ENCODE peak calls at places on chromosomes 1 and 21, in six cellular contexts. T is NCI-H1417; D is cardiac fibroblast; I is T-cell; F is skeletal muscle cell; N is stimulated activated naive CD4-positive, alpha-beta T cell. U is an unnamed sample.

GRCh38 chr1:227378183-227378582 is 59.9 kb upstream of the CDC42BPA start:
- DNase-seq in I (no peak), F (no peak), N (no peak), D (no peak), T (no peak), U (no peak)

GRCh38 chr1:209708297-209708696 is 3.7 kb downstream of the HSD11B1 start:
- DNase-seq in T (no peak), F (no peak), D (no peak), N (no peak), I (no peak), U (no peak)

GRCh38 chr1:226558293-226558692 is 9.7 kb downstream of the STUM start:
- DNase-seq in D (no peak), F (no peak), I (no peak), N (no peak), T (no peak), U (no peak)

GRCh38 chr1:14499312-14500040 is 99.0 kb upstream of the KAZN start:
- DNase-seq in I (no peak), T (no peak), F (no peak), N (no peak), D (no peak), U (no peak)

GRCh38 chr1:210328746-210329488 is at the start of gene HHAT:
- DNase-seq in I (peak; percentile 34), D (peak; percentile 79), N (peak; percentile 19), F (peak; percentile 25), T (peak; percentile 89), U (peak; percentile 52)

GRCh38 chr1:54581621-54582035 is 33.6 kb downstream of the ACOT11 start:
- DNase-seq in I (no peak), T (peak; percentile 17), N (no peak), D (peak; percentile 63), F (peak; percentile 43), U (no peak)

GRCh38 chr1:114492978-114493377 is 18.0 kb downstream of the TRIM33 start:
- DNase-seq in I (no peak), N (no peak), D (no peak), T (no peak), F (no peak), U (no peak)

GRCh38 chr21:45297329-45297728 is 9.6 kb upstream of the POFUT2 start:
- DNase-seq in T (no peak), F (no peak), D (no peak), N (no peak), I (no peak), U (no peak)

GRCh38 chr1:90706437-90707362 is 10.4 kb downstream of the BARHL2 start:
- DNase-seq in T (peak; percentile 75), F (no peak), D (no peak), I (no peak), N (no peak), U (no peak)

GRCh38 chr1:11176081-11176706 is 13.0 kb upstream of the ANGPTL7 start:
- DNase-seq in F (no peak), N (no peak), D (no peak), I (no peak), T (no peak), U (no peak)

GRCh38 chr1:201346337-201346939 is 31.0 kb downstream of the TNNT2 start:
- DNase-seq in N (no peak), I (no peak), F (peak; percentile 5), D (peak; percentile 73), T (no peak), U (no peak)

GRCh38 chr1:154869351-154870116 is 547 bp downstream of the KCNN3 start:
- DNase-seq in F (no peak), N (no peak), T (peak; percentile 65), I (no peak), D (peak; percentile 34), U (no peak)

GRCh38 chr1:90339822-90340221 is 344.9 kb downstream of the ZNF326 start:
- DNase-seq in F (no peak), I (no peak), D (no peak), T (no peak), N (no peak), U (no peak)

U was measured in activated T-helper 1 cell treated with anti-CD3 and anti-CD28 coated beads, Interleukin-12 subunit alpha, Interleukin-12 subunit beta, Interleukin-2, Interleukin-4 antibody, amounts not matched to agents 30 ng/mL and 10 ng/mL and 1 ng/mL, durations not matched to agents 14 hours and 24 hours and 36 hours.